ENCODE peak calls at places on chromosome 9, in five cellular contexts. Q is esophagus muscularis mucosa, R is GM12892, H is stomach, E is spleen. M is an unnamed sample.

GRCh38 chr9:93123561-93124283 is 10.3 kb downstream of the NINJ1 start:
- DNase-seq in R (no peak), Q (no peak), E (peak), H (no peak), M (peak)

GRCh38 chr9:129868571-129869486 is 33.6 kb downstream of the USP20 start:
- DNase-seq in E (peak), Q (no peak), R (no peak), H (peak), M (no peak)

GRCh38 chr9:102966999-102967398 is 28.1 kb upstream of the CYLC2 start:
- DNase-seq in Q (no peak), H (no peak), R (no peak), E (peak), M (no peak)

GRCh38 chr9:6055213-6055612 is 39.8 kb upstream of the RANBP6 start:
- DNase-seq in Q (no peak), R (no peak), E (no peak), H (peak), M (no peak)

GRCh38 chr9:112754578-112754977 is 4.0 kb downstream of the SNX30 start:
- DNase-seq in H (no peak), Q (no peak), R (no peak), E (no peak), M (no peak)

GRCh38 chr9:92650296-92650695 is 19.6 kb downstream of the IPPK start:
- DNase-seq in E (peak), R (no peak), H (no peak), Q (no peak), M (no peak)

GRCh38 chr9:116756995-116757394 is 69.9 kb downstream of the TRIM32 start:
- DNase-seq in R (no peak), E (no peak), H (no peak), Q (no peak), M (no peak)

GRCh38 chr9:36102742-36103495 is 33.6 kb upstream of the GLIPR2 start:
- DNase-seq in R (peak), Q (no peak), H (peak), E (peak), M (peak)

DNA sequence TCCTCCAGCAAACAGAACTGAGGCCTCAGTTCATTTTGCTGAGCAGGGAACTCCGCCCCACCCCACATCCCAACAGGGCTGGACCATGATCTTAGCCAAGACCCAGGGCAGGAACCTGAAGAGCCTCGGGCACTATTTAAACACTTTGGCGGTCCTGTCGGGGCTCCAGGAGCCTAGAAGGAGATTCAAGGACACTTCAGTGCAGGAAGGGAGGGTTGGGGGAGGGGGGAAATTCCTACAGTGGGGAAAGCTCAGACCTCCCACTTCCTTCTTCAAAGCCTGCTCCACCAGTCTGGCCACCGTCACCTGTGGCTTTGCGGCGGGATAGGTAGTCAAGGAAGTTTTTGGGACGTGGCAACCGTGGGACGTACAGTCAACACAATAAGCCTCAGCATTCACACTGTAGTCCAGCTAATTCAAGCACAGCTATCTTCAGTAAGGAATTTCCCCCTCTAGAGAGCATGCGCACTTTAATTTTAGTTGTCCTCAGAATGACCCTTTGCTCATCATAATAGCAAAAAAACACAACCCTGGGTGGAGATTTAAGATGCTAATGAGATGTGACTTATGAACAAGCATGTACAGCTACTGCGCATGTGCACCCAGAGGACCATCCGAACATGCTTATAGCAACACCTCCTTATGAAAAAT is 30.9 kb downstream of the S1PR3 start:
- DNase-seq in E (no peak), R (no peak), Q (peak), H (peak), M (no peak)
- TF ChIP-seq POLR2AphosphoS5 in E (no peak), R (no peak), Q (no peak), H (peak), M (no peak)

DNA sequence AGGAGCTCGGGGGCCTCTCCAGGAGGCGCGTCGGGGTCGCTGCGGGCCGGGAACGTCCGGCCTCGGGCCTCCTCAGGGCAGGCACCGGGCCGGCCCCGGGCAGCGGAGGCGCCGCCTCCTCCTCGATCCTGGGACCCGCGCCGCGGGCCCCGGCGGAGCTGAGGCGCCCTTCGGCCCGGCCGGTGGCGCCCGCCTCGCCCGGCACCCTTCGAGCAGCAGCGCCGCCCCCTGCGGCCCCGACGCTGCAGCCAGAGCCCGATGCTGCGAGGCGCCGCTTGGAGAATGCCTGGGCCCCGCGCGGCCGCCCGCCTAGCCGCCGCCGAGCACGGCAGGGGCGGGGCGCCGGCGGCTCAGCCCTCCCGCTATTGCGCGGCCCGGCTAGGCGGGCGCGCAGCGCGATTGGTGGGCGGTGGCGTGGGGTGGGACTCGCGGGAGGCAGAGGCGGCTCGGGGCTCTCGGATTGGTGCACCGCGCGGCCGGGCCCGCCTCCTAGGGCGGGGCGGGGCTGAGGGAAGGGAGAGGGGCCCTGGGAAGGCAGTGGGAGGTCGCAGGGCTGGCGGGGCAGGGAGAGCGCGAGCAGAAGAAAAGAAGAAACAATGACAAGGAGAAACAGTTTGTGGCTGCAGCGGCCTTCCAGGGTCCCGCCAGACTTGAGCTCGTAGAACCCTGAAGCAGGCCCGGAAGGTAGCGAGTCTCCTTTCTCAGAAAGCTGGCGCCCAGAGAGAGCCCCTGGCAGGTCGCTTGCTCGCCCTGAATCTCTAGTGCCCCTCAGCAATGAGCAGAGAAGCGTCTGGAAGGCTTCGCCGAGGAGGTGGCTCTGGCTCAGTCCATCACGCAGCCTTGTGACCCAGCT is at the start of gene EEIG1:
- DNase-seq in R (peak), Q (peak), H (peak), E (peak), M (peak)
- TF ChIP-seq POLR2A in R (peak), Q (no peak), H (peak), E (peak), M (peak)

DNA sequence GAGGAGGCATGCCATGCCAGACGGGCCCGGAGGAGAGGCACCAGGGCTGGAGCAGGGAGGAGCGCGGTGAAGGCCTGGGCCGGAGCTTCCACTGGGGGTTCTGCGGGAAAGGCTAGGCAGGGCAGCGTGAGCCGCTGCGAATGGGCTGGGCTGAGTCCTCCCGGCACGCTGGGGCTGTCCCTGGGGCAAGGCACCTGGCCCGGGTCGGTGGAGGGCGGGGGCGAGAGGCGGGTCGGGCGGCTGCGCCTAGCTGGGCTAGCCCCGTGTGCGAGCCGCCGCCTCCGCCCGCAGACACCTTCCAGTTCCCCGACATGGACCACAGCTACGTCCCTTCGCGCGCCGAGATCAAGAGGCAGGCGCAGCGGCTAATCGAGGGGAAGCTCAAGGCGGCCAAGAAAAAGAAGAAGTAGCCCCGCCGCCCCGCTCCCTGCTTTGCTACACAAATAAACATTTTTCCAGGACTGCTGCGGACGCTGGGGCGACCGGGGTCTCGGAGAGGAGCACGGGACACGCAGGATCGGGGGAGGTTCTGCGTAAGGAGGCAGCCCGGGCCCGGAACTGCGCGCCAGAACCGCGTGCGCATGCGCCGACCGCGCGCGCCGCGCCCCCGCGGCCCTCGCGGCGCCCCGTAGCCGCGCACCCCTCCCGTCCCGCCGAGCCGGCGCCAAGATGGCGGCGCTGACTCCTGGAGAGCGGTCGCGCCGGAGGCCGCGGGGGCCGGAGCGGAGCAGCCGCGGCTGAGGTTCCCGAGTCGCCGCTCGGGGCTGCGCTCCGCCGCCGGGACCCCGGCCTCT is at the start of gene RABL6:
- DNase-seq in Q (peak), R (peak), E (peak), H (peak), M (peak)
- TF ChIP-seq POLR2AphosphoS5 in Q (peak), R (peak), E (peak), H (peak), M (no peak)

GRCh38 chr9:114504341-114505186 is 709 bp downstream of the WHRN start:
- DNase-seq in R (no peak), H (peak), E (peak), Q (no peak), M (peak)

GRCh38 chr9:114507726-114508125 is 2.5 kb upstream of the WHRN start:
- DNase-seq in E (no peak), R (no peak), Q (no peak), H (no peak), M (no peak)

GRCh38 chr9:114503522-114504340 is 1.5 kb downstream of the WHRN start:
- DNase-seq in E (peak), Q (no peak), H (no peak), R (no peak), M (no peak)

GRCh38 chr9:114506082-114506390 is 763 bp upstream of the WHRN start:
- DNase-seq in Q (no peak), R (no peak), H (no peak), E (no peak), M (no peak)

GRCh38 chr9:114505187-114506081 is at the start of gene WHRN:
- DNase-seq in H (peak), E (peak), Q (peak), R (peak), M (peak)
- TF ChIP-seq POLR2A in H (no peak), E (peak), Q (no peak), R (no peak), M (peak)

GRCh38 chr9:4962085-4962484 is 23.0 kb upstream of the JAK2 start:
- DNase-seq in R (no peak), E (no peak), Q (no peak), H (no peak), M (no peak)
- TF ChIP-seq POLR2AphosphoS5 in R (no peak), E (no peak), Q (no peak), H (no peak), M (no peak)

GRCh38 chr9:95773061-95773433 is 102.4 kb upstream of the ERCC6L2 start:
- DNase-seq in R (no peak), E (no peak), H (no peak), Q (no peak), M (no peak)

GRCh38 chr9:95771556-95772280 is 103.8 kb upstream of the ERCC6L2 start:
- DNase-seq in E (no peak), Q (no peak), H (peak), R (no peak), M (peak)

GRCh38 chr9:95769909-95770433 is 105.5 kb upstream of the ERCC6L2 start:
- DNase-seq in E (no peak), Q (no peak), R (no peak), H (no peak), M (no peak)

GRCh38 chr9:95770653-95771131 is 104.8 kb upstream of the ERCC6L2 start:
- DNase-seq in R (no peak), E (no peak), Q (no peak), H (no peak), M (no peak)

DNA sequence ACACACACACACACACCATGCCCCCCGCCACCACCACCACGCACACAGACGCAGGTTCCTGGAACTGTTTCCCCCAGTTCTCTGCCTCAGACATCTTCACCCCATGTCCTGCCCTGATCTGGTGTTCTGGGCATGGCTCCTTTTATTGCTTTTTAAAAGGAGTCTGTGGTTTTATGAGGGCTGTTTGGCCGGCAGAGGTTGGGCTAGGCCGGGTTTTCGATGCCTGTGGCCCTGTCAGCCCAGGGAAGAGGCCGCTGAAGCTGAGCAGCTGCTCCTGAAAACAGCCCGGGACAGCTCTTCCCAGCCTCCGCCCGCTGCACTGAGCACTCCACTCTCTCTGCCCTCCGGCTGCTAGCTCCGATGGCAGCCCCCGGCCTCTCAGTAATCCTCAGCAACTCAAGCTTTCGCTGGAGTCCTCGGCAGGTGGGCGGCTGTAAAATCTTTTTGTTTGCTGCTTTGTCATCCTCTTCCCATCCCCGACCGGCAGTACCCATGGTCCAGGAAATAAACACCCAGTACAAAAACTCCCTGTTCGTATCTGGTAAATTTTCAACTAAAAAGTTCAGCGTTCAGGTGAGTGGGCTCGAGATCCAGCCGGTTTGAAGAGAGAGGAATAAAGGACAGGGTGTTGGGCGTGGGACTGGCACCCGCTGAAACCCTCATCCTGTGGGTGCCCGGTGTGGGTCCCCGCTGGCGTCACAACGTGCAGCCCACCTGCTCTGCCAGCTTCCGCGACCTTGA is 103.0 kb upstream of the ERCC6L2 start:
- DNase-seq in Q (no peak), E (no peak), R (no peak), H (no peak), M (no peak)
- TF ChIP-seq POLR2A in Q (no peak), E (no peak), R (no peak), H (no peak), M (no peak)

GRCh38 chr9:133125706-133126696 is 5.0 kb upstream of the RALGDS start:
- DNase-seq in E (no peak), H (no peak), R (peak), Q (no peak), M (no peak)
- TF ChIP-seq POLR2AphosphoS5 in E (peak), H (no peak), R (no peak), Q (peak), M (no peak)